ENCODE peak calls at places on chromosomes 11 and 22, in seven cellular contexts. Z is B cell, W is left ventricle myocardium inferior, P is PC-3, M is body of pancreas, T is RWPE1, H is brain microvascular endothelial cell. S is an unnamed sample.

GRCh38 chr11:125317416-125317815 is 152.9 kb downstream of the PKNOX2 start:
- DNase-seq in Z (no peak), W (no peak), P (no peak), M (no peak), T (no peak), H (no peak), S (no peak)

GRCh38 chr11:86666193-86666592 is 6.2 kb downstream of the ME3 start:
- DNase-seq in Z (no peak), W (no peak), P (no peak), M (no peak), T (no peak), H (no peak), S (no peak)

GRCh38 chr11:122803306-122803705 is 35.0 kb upstream of the CRTAM start:
- DNase-seq in Z (no peak), W (no peak), P (peak), M (no peak), T (peak), H (peak), S (no peak)

GRCh38 chr11:110425751-110426545 is 3.8 kb upstream of the FDX1 start:
- DNase-seq in Z (no peak), W (no peak), P (peak), M (no peak), T (no peak), H (peak), S (no peak)

GRCh38 chr22:20960609-20961008 is 6.4 kb upstream of the AIFM3 start:
- DNase-seq in Z (no peak), W (no peak), P (no peak), M (no peak), T (no peak), H (no peak), S (no peak)

GRCh38 chr11:118194835-118195627 is 18.6 kb upstream of the SCN2B start:
- DNase-seq in Z (no peak), W (peak), P (peak), M (peak), T (peak), H (peak), S (peak)

GRCh38 chr11:115469361-115469760 is 34.9 kb downstream of the CADM1 start:
- DNase-seq in Z (no peak), W (no peak), P (no peak), M (no peak), T (no peak), H (no peak), S (no peak)

GRCh38 chr11:128164090-128164741 is 423.1 kb downstream of the ETS1 start:
- DNase-seq in Z (no peak), W (no peak), P (no peak), M (no peak), T (no peak), H (no peak), S (no peak)

GRCh38 chr11:44773351-44773965 is 46.7 kb downstream of the TSPAN18 start:
- DNase-seq in Z (no peak), W (no peak), P (no peak), M (no peak), T (no peak), H (no peak), S (no peak)

GRCh38 chr11:134412508-134413333 is 679 bp upstream of the B3GAT1 start:
- DNase-seq in Z (no peak), W (no peak), P (no peak), M (no peak), T (no peak), H (no peak), S (no peak)

GRCh38 chr11:113163291-113164030 is 150.9 kb upstream of the TTC12 start:
- DNase-seq in Z (no peak), W (no peak), P (no peak), M (no peak), T (no peak), H (no peak), S (no peak)
- TF ChIP-seq CTCF in Z (no peak), W (peak), P (no peak), M (no peak), T (no peak), H (peak), S (no peak)

DNA sequence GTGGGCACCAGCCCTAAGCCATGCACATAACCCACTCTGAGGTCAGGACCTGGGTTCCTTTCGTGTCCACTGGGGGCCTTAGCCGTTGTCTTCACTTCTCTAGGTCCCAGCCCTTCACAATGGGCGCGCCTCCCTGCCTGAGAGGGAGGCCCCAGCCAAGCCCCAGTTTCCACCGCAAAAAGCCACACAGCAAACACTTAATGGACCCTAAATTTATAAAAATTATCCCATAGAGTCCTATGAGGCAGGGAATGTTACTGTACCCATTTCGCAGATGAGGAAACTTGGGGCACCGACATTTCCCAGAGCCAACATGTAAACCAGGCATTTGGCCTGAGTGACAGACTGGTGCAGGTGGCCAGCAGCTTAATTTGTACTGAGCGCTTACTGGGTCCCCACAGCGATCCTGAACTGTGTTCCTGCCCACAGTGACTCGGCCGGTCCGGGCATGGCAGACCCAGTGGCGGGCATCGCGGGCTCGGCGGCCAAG is 1.3 kb downstream of the GAS2L1 start:
- DNase-seq in Z (no peak), W (no peak), P (peak), M (no peak), T (no peak), H (no peak), S (peak)
- TF ChIP-seq CTCF in Z (no peak), W (no peak), P (no peak), M (no peak), T (no peak), H (no peak), S (no peak)

GRCh38 chr11:1570896-1571759 is 943 bp downstream of the DUSP8 start:
- DNase-seq in Z (peak), W (no peak), P (no peak), M (peak), T (no peak), H (no peak), S (peak)

GRCh38 chr11:1570001-1570453 is 2.0 kb downstream of the DUSP8 start:
- DNase-seq in Z (no peak), W (no peak), P (no peak), M (peak), T (no peak), H (no peak), S (peak)

GRCh38 chr11:1569251-1569780 is 2.8 kb downstream of the DUSP8 start:
- DNase-seq in Z (no peak), W (no peak), P (no peak), M (peak), T (no peak), H (no peak), S (no peak)

GRCh38 chr11:1571760-1572199 is 291 bp downstream of the DUSP8 start:
- DNase-seq in Z (no peak), W (no peak), P (no peak), M (no peak), T (no peak), H (no peak), S (no peak)

DNA sequence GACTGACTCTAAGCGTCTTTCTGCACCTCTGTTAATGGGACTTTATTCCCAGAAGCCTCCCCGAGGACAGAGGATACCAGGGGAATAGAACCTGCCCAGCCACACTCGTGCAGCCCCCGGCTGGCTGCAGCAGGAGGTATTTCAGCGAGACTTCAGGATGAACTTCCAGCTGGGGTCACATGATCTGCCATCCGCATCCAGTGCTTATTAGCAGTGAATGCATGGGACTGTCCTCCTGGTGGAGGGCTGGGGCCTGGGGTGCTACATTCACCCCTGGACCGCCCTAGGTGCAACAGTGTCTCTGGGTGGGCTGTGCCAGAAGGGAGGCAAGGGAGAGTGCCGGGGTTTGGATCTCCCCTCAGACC is 1.6 kb downstream of the DUSP8 start:
- DNase-seq in Z (no peak), W (no peak), P (no peak), M (no peak), T (no peak), H (no peak), S (peak)
- TF ChIP-seq CTCF in Z (no peak), W (no peak), P (no peak), M (no peak), T (no peak), H (no peak), S (no peak)

GRCh38 chr22:43946391-43946680 is 8.9 kb upstream of the SAMM50 start:
- DNase-seq in Z (no peak), W (no peak), P (no peak), M (no peak), T (no peak), H (no peak), S (no peak)
- TF ChIP-seq CTCF in Z (no peak), W (no peak), P (no peak), M (no peak), T (no peak), H (peak), S (no peak)

GRCh38 chr22:31199187-31199586 is 12.9 kb upstream of the LIMK2 start:
- DNase-seq in Z (no peak), W (no peak), P (no peak), M (no peak), T (no peak), H (no peak), S (no peak)
- TF ChIP-seq CTCF in Z (no peak), W (peak), P (peak), M (peak), T (no peak), H (peak), S (no peak)

GRCh38 chr22:42880815-42881214 is 23.7 kb upstream of the ARFGAP3 start:
- DNase-seq in Z (no peak), W (no peak), P (no peak), M (peak), T (no peak), H (no peak), S (no peak)
- TF ChIP-seq CTCF in Z (no peak), W (no peak), P (peak), M (peak), T (no peak), H (peak), S (no peak)

DNA sequence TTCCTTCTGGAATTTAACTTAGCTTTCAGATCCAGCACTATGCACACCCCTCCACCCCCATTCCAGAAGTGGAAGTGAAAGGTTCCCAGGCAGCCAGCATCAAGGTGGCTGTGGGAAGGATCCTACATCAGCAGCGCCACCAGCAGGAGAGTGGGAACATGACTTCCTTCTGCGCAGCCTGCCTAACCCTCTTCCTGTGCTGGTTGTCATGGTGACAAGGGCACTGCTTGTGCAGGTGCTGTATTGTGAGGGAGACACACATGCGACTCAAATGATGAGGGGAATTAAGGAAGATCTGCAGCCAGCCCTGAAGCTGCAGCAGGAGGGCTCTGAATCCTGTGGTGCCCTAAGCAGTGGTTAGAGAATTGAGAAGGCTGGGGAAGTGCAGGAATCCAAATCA is 904.4 kb upstream of the API5 start:
- DNase-seq in Z (no peak), W (no peak), P (peak), M (no peak), T (no peak), H (peak), S (no peak)
- TF ChIP-seq CTCF in Z (no peak), W (no peak), P (peak), M (no peak), T (no peak), H (peak), S (no peak)

GRCh38 chr11:74844072-74844471 is 95.4 kb downstream of the RNF169 start:
- DNase-seq in Z (no peak), W (no peak), P (no peak), M (no peak), T (no peak), H (no peak), S (no peak)

GRCh38 chr11:74844865-74845264 is 96.2 kb downstream of the RNF169 start:
- DNase-seq in Z (no peak), W (no peak), P (no peak), M (no peak), T (no peak), H (no peak), S (no peak)

GRCh38 chr11:74840486-74840885 is 91.8 kb downstream of the RNF169 start:
- DNase-seq in Z (no peak), W (no peak), P (no peak), M (no peak), T (no peak), H (no peak), S (no peak)

GRCh38 chr11:74839971-74840370 is 91.3 kb downstream of the RNF169 start:
- DNase-seq in Z (no peak), W (no peak), P (no peak), M (no peak), T (no peak), H (no peak), S (no peak)

GRCh38 chr11:74842967-74843366 is 94.3 kb downstream of the RNF169 start:
- DNase-seq in Z (no peak), W (no peak), P (no peak), M (no peak), T (no peak), H (no peak), S (no peak)
- TF ChIP-seq CTCF in Z (no peak), W (no peak), P (no peak), M (no peak), T (no peak), H (no peak), S (no peak)

S was measured in sigmoid colon.